ENCODE peak calls at places on chromosomes 11 and 22, in five cellular contexts. X is nephron progenitor cell, Y is cardiac muscle cell, B is brain microvascular endothelial cell, U is mucosa of descending colon. D is an unnamed sample.
A peak's percentile ranks its signal among the peaks of the same experiment; 100 is the strongest.

GRCh38 chr22:31496007-31496734 is at the start of gene SFI1:
- DNase-seq in X (peak; percentile 93), Y (peak; percentile 94), B (peak; percentile 86), U (peak; percentile 95), D (peak; percentile 95)

GRCh38 chr22:45007946-45008852 is 1.6 kb downstream of the PHF21B start:
- DNase-seq in X (peak; percentile 65), Y (peak; percentile 12), B (no peak), U (no peak), D (no peak)

GRCh38 chr11:9601041-9601875 is 27.8 kb downstream of the WEE1 start:
- DNase-seq in X (no peak), Y (peak; percentile 84), B (peak; percentile 95), U (no peak), D (no peak)

GRCh38 chr11:74566386-74566960 is 25.9 kb upstream of the POLD3 start:
- DNase-seq in X (no peak), Y (no peak), B (no peak), U (no peak), D (no peak)

GRCh38 chr11:75668508-75669297 is at the start of gene MAP6:
- DNase-seq in X (peak; percentile 61), Y (no peak), B (no peak), U (peak; percentile 50), D (no peak)

GRCh38 chr11:30983810-30984441 is 385.6 kb downstream of the DCDC1 start:
- DNase-seq in X (no peak), Y (no peak), B (no peak), U (no peak), D (no peak)

GRCh38 chr11:69007978-69008381 is 5.1 kb downstream of the MRGPRF start:
- DNase-seq in X (no peak), Y (peak; percentile 26), B (no peak), U (no peak), D (no peak)

GRCh38 chr22:32969502-32969901 is 88.7 kb downstream of the SYN3 start:
- DNase-seq in X (no peak), Y (no peak), B (no peak), U (no peak), D (no peak)

GRCh38 chr22:27718186-27719032 is 83.1 kb downstream of the MN1 start:
- DNase-seq in X (peak; percentile 17), Y (peak; percentile 91), B (peak; percentile 96), U (peak; percentile 49), D (no peak)

GRCh38 chr11:122584670-122585069 is 70.9 kb upstream of the UBASH3B start:
- DNase-seq in X (no peak), Y (no peak), B (no peak), U (no peak), D (no peak)

GRCh38 chr22:38201371-38201717 is 450 bp upstream of the MAFF start:
- DNase-seq in X (no peak), Y (no peak), B (no peak), U (no peak), D (no peak)

GRCh38 chr22:38201718-38202436 is at the start of gene MAFF:
- DNase-seq in X (peak; percentile 96), Y (peak; percentile 98), B (peak; percentile 97), U (peak; percentile 97), D (peak; percentile 94)

GRCh38 chr22:38203855-38204497 is 2.2 kb downstream of the MAFF start:
- DNase-seq in X (no peak), Y (no peak), B (peak; percentile 54), U (no peak), D (no peak)

GRCh38 chr22:38203090-38203810 is 1.5 kb downstream of the MAFF start:
- DNase-seq in X (peak; percentile 42), Y (peak; percentile 35), B (no peak), U (peak; percentile 86), D (peak; percentile 70)

DNA sequence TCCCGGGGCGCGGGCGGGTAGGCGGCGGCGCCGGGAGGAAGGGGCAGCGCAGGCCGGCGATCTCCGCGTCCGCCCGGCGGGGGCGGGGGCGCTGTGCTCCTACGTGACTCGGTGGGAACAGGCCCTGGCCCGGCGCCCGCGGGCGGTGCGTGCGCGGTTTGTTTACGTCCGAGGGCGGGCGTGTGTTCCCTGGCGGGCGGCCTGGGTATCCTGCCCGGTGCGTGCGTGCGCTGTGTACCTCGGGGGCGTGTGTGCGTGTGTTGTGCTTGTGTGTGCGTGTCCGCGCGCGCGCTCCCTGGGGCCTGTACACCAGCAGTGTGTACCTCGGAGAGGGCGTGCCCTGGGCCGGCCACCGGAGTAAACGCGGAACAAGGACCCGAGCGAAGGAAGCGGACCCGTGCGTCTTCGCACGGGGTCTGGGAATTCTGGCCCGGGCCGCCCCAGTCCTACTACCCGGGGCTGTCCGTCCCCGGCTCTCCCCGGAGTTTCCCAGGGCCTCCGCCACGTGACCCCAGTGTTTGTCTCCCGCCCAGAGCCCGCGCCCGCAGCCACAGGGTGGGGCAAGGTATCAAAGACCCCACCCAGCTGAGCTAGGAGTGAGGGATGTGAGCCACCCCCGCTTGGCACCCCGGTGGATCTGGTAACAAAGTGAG is 769 bp downstream of the MAFF start:
- DNase-seq in X (peak; percentile 68), Y (peak; percentile 94), B (peak; percentile 85), U (peak; percentile 87), D (peak; percentile 80)
- TF ChIP-seq CTCF in X (no peak), Y (no peak), B (peak; percentile 14), U (no peak), D (peak; percentile 50)

DNA sequence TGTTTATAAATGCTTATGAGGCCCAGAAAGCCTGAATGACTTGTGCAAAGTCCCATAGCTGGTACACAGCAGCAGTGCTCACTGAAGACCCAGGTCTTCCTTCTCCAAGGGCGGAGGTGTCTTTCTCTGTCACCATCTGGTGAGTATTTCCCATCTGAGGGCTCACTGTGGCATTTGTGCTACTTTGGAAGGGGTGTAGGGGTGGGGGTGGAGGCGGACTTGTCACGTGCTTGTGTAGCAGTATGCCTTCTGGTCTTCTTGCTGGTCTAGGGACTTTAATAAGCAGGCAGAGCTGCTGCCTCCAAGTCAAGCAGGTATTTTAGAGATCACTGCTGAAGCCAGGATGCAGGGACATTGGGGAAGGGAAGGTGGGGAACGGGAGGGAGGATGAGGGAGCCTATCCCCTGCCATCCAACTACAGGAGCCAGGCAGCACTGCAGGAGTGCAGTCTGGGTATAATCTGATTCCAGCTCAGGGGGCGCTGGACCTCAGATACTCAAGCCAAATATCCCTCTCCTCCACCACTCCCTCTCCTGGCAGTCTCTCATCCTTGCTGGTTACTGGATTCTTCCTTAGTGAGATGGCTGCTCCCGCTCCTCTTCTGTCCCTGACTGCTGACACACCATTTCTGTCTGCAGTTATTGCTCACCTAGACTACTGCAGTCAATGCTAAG is 3.4 kb downstream of the ABCC8 start:
- DNase-seq in X (peak; percentile 58), Y (peak; percentile 6), B (peak; percentile 7), U (no peak), D (no peak)
- TF ChIP-seq CTCF in X (peak; percentile 50), Y (no peak), B (peak; percentile 47), U (no peak), D (peak; percentile 63)

DNA sequence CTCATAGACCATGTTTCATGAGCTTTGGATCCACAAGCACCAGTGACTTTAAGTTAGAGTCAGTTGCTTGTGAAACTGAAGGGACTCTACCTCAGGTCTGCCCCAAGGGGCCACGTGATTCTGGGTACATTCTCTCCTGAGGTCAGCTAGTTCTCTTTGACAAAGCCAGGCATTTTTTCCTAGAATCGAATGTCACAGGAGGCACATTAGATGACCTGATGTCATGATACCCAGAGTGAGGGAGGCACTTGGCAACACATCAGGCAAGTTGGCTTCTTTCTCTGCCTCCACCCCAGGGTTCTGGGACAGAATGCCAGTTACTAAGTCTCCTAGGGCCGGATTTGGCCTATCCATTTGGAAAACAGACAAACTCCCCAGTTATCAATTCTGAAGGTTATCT is 93.0 kb downstream of the APIP start:
- DNase-seq in X (no peak), Y (no peak), B (no peak), U (no peak), D (no peak)
- TF ChIP-seq CTCF in X (no peak), Y (no peak), B (no peak), U (no peak), D (no peak)

GRCh38 chr11:66285250-66285947 is 3.5 kb downstream of the YIF1A start:
- DNase-seq in X (no peak), Y (no peak), B (no peak), U (peak; percentile 14), D (no peak)
- TF ChIP-seq CTCF in X (no peak), Y (no peak), B (no peak), U (no peak), D (no peak)

DNA sequence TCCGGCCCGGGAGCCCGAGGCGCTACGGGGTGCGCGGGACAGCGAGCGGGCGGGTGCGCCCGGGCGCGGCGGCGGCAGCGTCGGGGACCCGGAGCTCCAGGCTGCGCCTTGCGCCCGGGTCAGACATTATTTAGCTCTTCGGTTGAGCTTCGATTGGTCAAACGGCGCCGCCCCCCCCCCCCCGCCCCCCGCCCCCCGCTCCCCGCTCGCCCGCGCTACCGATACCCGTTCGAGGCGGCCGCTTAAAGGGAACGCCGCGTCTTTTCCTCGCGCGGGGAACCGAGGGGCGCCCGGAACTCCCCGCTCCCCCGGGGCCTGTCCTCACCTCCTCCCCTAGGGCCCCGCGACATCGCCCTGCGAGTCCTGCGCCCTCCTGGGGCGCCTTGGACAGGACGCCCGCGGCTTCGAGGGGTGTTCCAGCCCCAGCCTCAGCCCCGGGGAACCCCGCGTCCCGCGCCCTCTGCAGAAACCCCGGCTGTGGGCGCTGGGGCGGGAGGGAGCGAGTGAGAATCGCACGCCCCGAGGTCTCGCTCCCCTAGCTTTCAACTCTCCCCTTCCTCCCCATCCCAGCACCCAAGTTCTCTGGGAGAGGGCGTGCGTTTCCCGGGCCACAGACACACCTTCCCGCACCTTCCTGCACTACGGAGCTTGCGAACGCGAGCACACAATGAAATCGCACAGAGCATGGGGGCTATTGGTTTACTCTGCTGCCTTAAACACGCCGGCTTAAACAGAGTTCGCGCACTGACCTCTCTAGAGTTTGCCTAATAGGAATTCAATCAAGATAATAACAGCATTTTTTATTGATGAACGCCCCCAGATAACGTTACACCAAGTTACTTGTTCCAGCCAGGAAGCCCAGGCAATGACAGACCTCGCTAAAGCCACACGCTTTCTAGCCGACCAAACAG is at the start of gene BDNF:
- DNase-seq in X (peak; percentile 57), Y (peak; percentile 55), B (no peak), U (peak; percentile 35), D (peak; percentile 71)
- TF ChIP-seq CTCF in X (no peak), Y (no peak), B (peak; percentile 15), U (no peak), D (no peak)

GRCh38 chr11:93784152-93784934 is at the start of gene MED17:
- DNase-seq in X (peak; percentile 86), Y (peak; percentile 93), B (peak; percentile 91), U (peak; percentile 92), D (peak; percentile 90)
- TF ChIP-seq CTCF in X (no peak), Y (peak; percentile 47), B (peak; percentile 64), U (peak; percentile 40), D (peak; percentile 69)